ENCODE peak calls at places on chromosomes 2 and 18, in six cellular contexts. U is psoas muscle, C is AG10803, K is GM12864, D is tibial artery, V is mucosa of descending colon. T is an unnamed sample.

GRCh38 chr2:215921884-215922283 is 91.5 kb downstream of the MREG start:
- DNase-seq in U (no peak), C (peak), K (no peak), D (no peak), V (no peak), T (no peak)

GRCh38 chr2:20190862-20191713 is 33.8 kb downstream of the SDC1 start:
- DNase-seq in U (no peak), C (peak), K (no peak), D (no peak), V (peak), T (peak)

GRCh38 chr2:190822038-190822437 is 58.6 kb upstream of the GLS start:
- DNase-seq in U (no peak), C (no peak), K (no peak), D (no peak), V (no peak), T (no peak)

GRCh38 chr2:215579809-215580208 is 143.9 kb upstream of the FN1 start:
- DNase-seq in U (no peak), C (peak), K (no peak), D (peak), V (peak), T (no peak)

GRCh38 chr2:85705680-85706039 is 11.5 kb downstream of the GNLY start:
- DNase-seq in U (peak), C (peak), K (no peak), D (peak), V (no peak), T (no peak)

GRCh38 chr2:898319-898718 is 52.3 kb upstream of the SNTG2 start:
- DNase-seq in U (no peak), C (no peak), K (no peak), D (no peak), V (no peak), T (no peak)

GRCh38 chr18:13264091-13264777 is 45.7 kb downstream of the LDLRAD4 start:
- DNase-seq in U (no peak), C (peak), K (no peak), D (no peak), V (no peak), T (no peak)

GRCh38 chr18:46660955-46661749 is 4.1 kb upstream of the LOXHD1 start:
- DNase-seq in U (no peak), C (peak), K (no peak), D (no peak), V (no peak), T (no peak)

GRCh38 chr2:2933421-2933820 is 444.2 kb downstream of the EIPR1 start:
- DNase-seq in U (no peak), C (no peak), K (no peak), D (no peak), V (no peak), T (no peak)

GRCh38 chr2:98253461-98254073 is 92.7 kb upstream of the CNGA3 start:
- DNase-seq in U (no peak), C (peak), K (no peak), D (no peak), V (no peak), T (no peak)

GRCh38 chr2:25043241-25043867 is 1.5 kb downstream of the EFR3B start:
- DNase-seq in U (no peak), C (peak), K (no peak), D (no peak), V (no peak), T (no peak)

GRCh38 chr2:36559221-36559942 is 38.6 kb downstream of the FEZ2 start:
- DNase-seq in U (no peak), C (no peak), K (no peak), D (no peak), V (no peak), T (no peak)

GRCh38 chr2:189165656-189166380 is 13.7 kb downstream of the COL5A2 start:
- DNase-seq in U (no peak), C (no peak), K (no peak), D (no peak), V (no peak), T (no peak)

GRCh38 chr2:109662889-109663288 is 48.7 kb downstream of the SOWAHC start:
- DNase-seq in U (no peak), C (no peak), K (no peak), D (no peak), V (no peak), T (no peak)

GRCh38 chr2:59029058-59029457 is 787.9 kb upstream of the FANCL start:
- DNase-seq in U (peak), C (no peak), K (no peak), D (no peak), V (no peak), T (no peak)

GRCh38 chr2:16189019-16189850 is 248.9 kb downstream of the MYCN start:
- DNase-seq in U (no peak), C (no peak), K (no peak), D (no peak), V (no peak), T (no peak)

GRCh38 chr2:42613281-42614064 is 45.0 kb downstream of the MTA3 start:
- DNase-seq in U (no peak), C (no peak), K (no peak), D (no peak), V (no peak), T (no peak)

GRCh38 chr2:117523267-117523666 is 291.2 kb upstream of the DDX18 start:
- DNase-seq in U (peak), C (no peak), K (no peak), D (peak), V (peak), T (peak)

GRCh38 chr2:224709276-224709675 is 6.9 kb downstream of the CCDC195 start:
- DNase-seq in U (no peak), C (no peak), K (no peak), D (no peak), V (no peak), T (no peak)

GRCh38 chr2:221590861-221591260 is 18.8 kb upstream of the EPHA4 start:
- DNase-seq in U (no peak), C (no peak), K (no peak), D (no peak), V (no peak), T (no peak)

GRCh38 chr18:22048932-22049615 is 120.3 kb upstream of the GATA6 start:
- DNase-seq in U (no peak), C (no peak), K (no peak), D (no peak), V (no peak), T (no peak)

GRCh38 chr2:128867327-128867726 is 548.7 kb upstream of the HS6ST1 start:
- DNase-seq in U (no peak), C (no peak), K (no peak), D (no peak), V (no peak), T (no peak)

GRCh38 chr2:136377423-136378382 is 259.8 kb upstream of the CXCR4 start:
- DNase-seq in U (no peak), C (no peak), K (no peak), D (no peak), V (no peak), T (no peak)

GRCh38 chr2:195657634-195658540 is 861 bp downstream of the SLC39A10 start:
- DNase-seq in U (peak), C (peak), K (no peak), D (peak), V (peak), T (peak)

GRCh38 chr2:172330060-172330671 is 97.2 kb upstream of the ITGA6 start:
- DNase-seq in U (no peak), C (no peak), K (no peak), D (no peak), V (peak), T (peak)

GRCh38 chr2:218810251-218810650 is 21.4 kb downstream of the PRKAG3 start:
- DNase-seq in U (no peak), C (no peak), K (no peak), D (no peak), V (no peak), T (no peak)

GRCh38 chr2:54386993-54387590 is 69.0 kb upstream of the SPTBN1 start:
- DNase-seq in U (peak), C (peak), K (no peak), D (peak), V (peak), T (no peak)

GRCh38 chr2:12718662-12719399 is 2.1 kb downstream of the TRIB2 start:
- DNase-seq in U (no peak), C (peak), K (no peak), D (no peak), V (no peak), T (no peak)

GRCh38 chr2:65040414-65041261 is 15.6 kb upstream of the CEP68 start:
- DNase-seq in U (peak), C (peak), K (no peak), D (peak), V (peak), T (peak)

GRCh38 chr2:32474391-32474790 is 117.6 kb downstream of the BIRC6 start:
- DNase-seq in U (no peak), C (peak), K (no peak), D (no peak), V (no peak), T (no peak)

GRCh38 chr18:44715841-44716240 is 35.2 kb downstream of the SETBP1 start:
- DNase-seq in U (no peak), C (peak), K (no peak), D (no peak), V (no peak), T (no peak)

GRCh38 chr2:11677146-11678055 is 7.4 kb upstream of the NTSR2 start:
- DNase-seq in U (peak), C (no peak), K (no peak), D (no peak), V (no peak), T (no peak)

GRCh38 chr2:163670929-163671328 is 64.9 kb downstream of the FIGN start:
- DNase-seq in U (no peak), C (no peak), K (no peak), D (no peak), V (no peak), T (no peak)

GRCh38 chr2:239162141-239162821 is 238.5 kb downstream of the HDAC4 start:
- DNase-seq in U (peak), C (no peak), K (no peak), D (peak), V (no peak), T (no peak)

GRCh38 chr2:230447455-230448451 is 31.8 kb downstream of the SP100 start:
- DNase-seq in U (no peak), C (no peak), K (peak), D (no peak), V (no peak), T (no peak)

GRCh38 chr2:151630372-151630771 is 103.9 kb downstream of the NEB start:
- DNase-seq in U (no peak), C (no peak), K (no peak), D (no peak), V (no peak), T (no peak)

GRCh38 chr2:104849618-104850097 is 4.3 kb upstream of the POU3F3 start:
- DNase-seq in U (peak), C (peak), K (peak), D (no peak), V (peak), T (peak)

DNA sequence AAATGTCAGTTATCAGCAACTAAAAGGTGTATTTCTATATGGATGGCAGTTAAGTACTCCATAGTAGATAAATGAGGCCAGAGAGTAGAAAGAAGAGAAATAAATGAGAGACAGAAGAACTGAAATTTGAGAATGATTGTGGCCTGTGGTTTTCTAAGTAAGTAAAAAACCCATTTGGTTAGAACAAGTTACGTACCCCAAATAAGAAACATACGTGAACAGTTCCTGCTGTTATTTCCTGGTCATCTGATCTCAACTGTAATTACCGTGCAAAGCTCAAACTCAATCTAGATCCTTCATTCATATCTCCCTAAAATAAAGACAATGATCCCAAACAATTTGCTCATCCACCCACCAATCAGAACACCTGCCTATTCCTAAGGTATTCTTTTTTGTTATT is 181.3 kb downstream of the PID1 start:
- DNase-seq in U (no peak), C (peak), K (no peak), D (no peak), V (no peak), T (no peak)
- H3K4me3 ChIP-seq in U (no peak), C (no peak), K (no peak), D (no peak), V (no peak), T (no peak)

DNA sequence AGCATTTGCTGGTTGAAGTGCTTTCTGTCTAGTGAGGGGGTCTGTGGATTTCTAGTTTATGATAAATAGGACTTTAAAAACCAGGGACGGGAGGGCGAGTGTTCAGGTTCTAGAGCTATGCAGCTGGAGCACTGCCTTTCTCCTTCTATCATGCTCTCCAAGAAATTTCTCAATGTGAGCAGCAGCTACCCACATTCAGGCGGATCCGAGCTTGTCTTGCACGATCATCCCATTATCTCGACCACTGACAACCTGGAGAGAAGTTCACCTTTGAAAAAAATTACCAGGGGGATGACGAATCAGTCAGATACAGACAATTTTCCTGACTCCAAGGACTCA is at the start of gene TBR1:
- DNase-seq in U (no peak), C (no peak), K (no peak), D (no peak), V (no peak), T (no peak)
- H3K4me3 ChIP-seq in U (peak), C (peak), K (peak), D (peak), V (no peak), T (no peak)

DNA sequence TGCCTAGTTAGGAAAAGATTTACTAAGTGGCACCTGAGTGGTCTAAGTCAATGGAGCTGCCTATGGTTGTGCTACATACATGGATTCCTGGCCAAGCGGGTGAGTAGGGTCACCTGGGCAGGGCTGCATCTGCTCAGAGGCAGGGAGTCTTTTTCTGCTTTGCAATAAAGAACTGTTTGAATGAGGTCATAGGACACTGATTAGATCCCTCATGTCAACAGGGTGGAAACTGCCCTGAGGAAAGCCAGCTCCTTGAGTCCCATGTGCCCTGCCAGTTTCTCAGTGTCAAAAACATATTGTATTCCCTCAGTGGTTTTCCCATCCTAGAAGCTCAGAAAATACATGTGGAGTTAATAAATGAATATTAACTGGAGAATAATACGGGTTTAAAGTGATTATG is 4.6 kb downstream of the LAMA3 start:
- DNase-seq in U (no peak), C (no peak), K (no peak), D (no peak), V (peak), T (no peak)
- H3K4me3 ChIP-seq in U (no peak), C (no peak), K (no peak), D (no peak), V (no peak), T (no peak)

GRCh38 chr2:47152803-47153202 is 2.3 kb downstream of the STPG4 start:
- DNase-seq in U (no peak), C (no peak), K (no peak), D (no peak), V (no peak), T (no peak)
- H3K4me3 ChIP-seq in U (no peak), C (no peak), K (no peak), D (no peak), V (no peak), T (no peak)

GRCh38 chr2:17969661-17970060 is 91.2 kb downstream of the KCNS3 start:
- DNase-seq in U (no peak), C (peak), K (no peak), D (no peak), V (no peak), T (no peak)

GRCh38 chr2:17965196-17965595 is 86.7 kb downstream of the KCNS3 start:
- DNase-seq in U (no peak), C (no peak), K (no peak), D (no peak), V (no peak), T (no peak)

GRCh38 chr2:17962874-17963273 is 84.4 kb downstream of the KCNS3 start:
- DNase-seq in U (no peak), C (peak), K (no peak), D (no peak), V (no peak), T (no peak)

GRCh38 chr2:17971531-17971930 is 93.1 kb downstream of the KCNS3 start:
- DNase-seq in U (no peak), C (no peak), K (no peak), D (no peak), V (no peak), T (no peak)

DNA sequence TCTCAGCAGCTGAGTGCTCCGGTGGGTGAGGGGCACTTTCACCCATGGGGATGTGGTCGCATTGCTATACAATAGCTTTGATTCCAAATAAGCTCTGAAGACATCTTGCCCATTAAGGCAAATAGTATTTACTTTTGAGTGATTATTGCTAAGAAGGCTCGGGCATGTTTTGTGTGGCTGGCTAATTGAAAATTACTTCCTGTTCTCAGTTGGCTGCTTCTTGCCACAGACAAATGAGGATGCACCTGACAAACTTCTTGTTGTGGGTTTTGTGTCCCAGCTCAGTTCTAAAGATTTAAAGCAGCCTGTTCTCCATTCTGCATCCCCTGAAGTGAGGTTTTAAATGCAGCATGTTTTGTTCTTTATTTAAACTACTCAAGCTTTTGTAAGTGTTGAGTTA is 88.3 kb downstream of the KCNS3 start:
- DNase-seq in U (no peak), C (no peak), K (no peak), D (no peak), V (no peak), T (no peak)
- H3K4me3 ChIP-seq in U (no peak), C (no peak), K (no peak), D (no peak), V (no peak), T (no peak)

GRCh38 chr18:28792404-28793103 is 615.6 kb upstream of the CDH2 start:
- DNase-seq in U (no peak), C (no peak), K (no peak), D (no peak), V (no peak), T (no peak)
- H3K4me3 ChIP-seq in U (no peak), C (no peak), K (no peak), D (no peak), V (no peak), T (no peak)

DNA sequence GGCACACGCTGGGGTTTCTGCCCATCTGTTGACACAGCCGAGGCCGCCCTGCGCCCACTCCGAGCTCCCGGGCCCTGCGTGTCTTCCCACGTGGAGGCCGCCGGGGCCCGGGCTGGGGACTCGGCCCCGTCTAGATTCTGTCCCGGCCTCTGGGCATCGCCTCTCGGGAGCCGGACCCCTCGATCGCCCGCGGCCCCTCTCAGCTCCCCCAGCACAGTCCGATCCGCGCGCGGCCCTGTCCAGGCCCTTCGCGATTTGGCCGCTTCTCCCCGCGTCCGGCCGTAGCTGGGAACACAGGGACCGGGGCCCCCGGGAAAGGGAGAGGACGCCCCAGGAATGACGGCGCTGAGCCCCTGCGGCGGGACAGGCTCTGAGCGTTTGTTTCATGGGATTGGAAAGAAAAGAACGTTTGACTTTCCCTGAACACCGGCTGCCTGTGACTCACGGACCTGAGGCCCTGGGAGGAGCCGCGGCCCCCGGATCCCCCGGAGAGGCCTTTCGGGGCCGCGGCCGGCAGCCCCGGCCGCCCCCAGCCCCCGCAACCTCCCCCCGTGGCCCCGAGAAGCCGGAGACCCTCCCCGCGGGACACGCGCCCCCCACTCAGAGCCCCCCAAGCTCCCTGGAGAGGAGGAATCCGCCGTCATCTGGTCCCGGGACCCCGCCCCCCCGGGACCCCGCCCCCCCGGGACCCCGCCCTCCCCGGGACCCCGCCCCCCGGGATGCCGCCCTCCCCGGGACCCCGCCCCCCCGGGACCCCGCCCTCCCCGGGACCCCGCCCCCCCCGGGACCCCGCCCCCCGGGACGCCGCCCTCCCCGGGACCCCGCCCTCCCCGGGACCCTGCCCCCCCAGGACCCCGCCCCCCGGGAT is 62.7 kb upstream of the CTDP1 start:
- DNase-seq in U (peak), C (peak), K (no peak), D (no peak), V (no peak), T (no peak)
- H3K4me3 ChIP-seq in U (peak), C (peak), K (no peak), D (peak), V (no peak), T (no peak)

GRCh38 chr2:200699310-200699709 is 112.4 kb upstream of the BZW1 start:
- DNase-seq in U (no peak), C (no peak), K (no peak), D (no peak), V (no peak), T (no peak)

GRCh38 chr2:200695178-200695930 is 109.5 kb downstream of the AOX1 start:
- DNase-seq in U (no peak), C (no peak), K (no peak), D (peak), V (no peak), T (no peak)

GRCh38 chr2:200698217-200698616 is 112.4 kb downstream of the AOX1 start:
- DNase-seq in U (no peak), C (no peak), K (no peak), D (no peak), V (no peak), T (no peak)

GRCh38 chr2:200689115-200689514 is 103.3 kb downstream of the AOX1 start:
- DNase-seq in U (no peak), C (peak), K (no peak), D (no peak), V (no peak), T (no peak)

DNA sequence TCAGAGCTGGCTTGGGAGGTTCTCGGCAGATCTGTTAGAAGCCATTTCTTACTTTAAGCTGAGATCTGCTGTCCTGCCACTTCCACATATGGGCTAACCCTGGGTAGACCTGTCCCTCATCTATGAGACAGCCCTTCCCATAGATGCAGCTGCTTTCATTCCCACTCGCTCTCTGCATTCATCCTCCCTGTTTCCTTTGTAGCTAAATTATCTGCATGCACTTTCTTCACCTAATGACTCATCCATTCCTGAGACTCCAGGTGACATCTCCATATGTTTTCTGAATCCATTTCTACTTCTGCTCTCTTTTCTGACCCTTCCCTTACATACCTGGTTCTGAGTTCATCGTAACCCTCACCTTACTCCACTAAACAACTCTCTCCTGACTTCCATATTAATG is 108.3 kb downstream of the AOX1 start:
- DNase-seq in U (no peak), C (no peak), K (no peak), D (no peak), V (no peak), T (no peak)
- H3K4me3 ChIP-seq in U (no peak), C (no peak), K (no peak), D (no peak), V (no peak), T (no peak)

T was measured in colonic mucosa.